ENCODE peak calls at places on chromosomes 4 and X, in five cellular contexts. T is HCT116, X is neural progenitor cell, J is MM.1S, Z is GM23338. R is an unnamed sample.

GRCh38 chrX:110341189-110342035 is 17.2 kb upstream of the RTL9 start:
- DNase-seq in T (peak; percentile 28), X (no peak), J (no peak), Z (no peak), R (no peak)

GRCh38 chr4:20493761-20494353 is 206.4 kb upstream of the PACRGL start:
- DNase-seq in T (no peak), X (no peak), J (no peak), Z (no peak), R (no peak)

GRCh38 chr4:151228196-151229119 is 48.5 kb upstream of the PRSS48 start:
- DNase-seq in T (no peak), X (no peak), J (no peak), Z (no peak), R (no peak)

GRCh38 chr4:38318737-38319455 is 345.1 kb upstream of the KLF3 start:
- DNase-seq in T (peak; percentile 85), X (peak; percentile 94), J (peak; percentile 91), Z (peak; percentile 95), R (peak; percentile 95)

GRCh38 chr4:102404551-102404969 is 59.3 kb upstream of the SLC39A8 start:
- DNase-seq in T (no peak), X (peak; percentile 11), J (no peak), Z (peak; percentile 9), R (no peak)

GRCh38 chr4:38821739-38822138 is 17.1 kb upstream of the TLR1 start:
- DNase-seq in T (no peak), X (no peak), J (no peak), Z (no peak), R (no peak)

GRCh38 chr4:25654031-25654970 is 1.4 kb upstream of the SLC34A2 start:
- DNase-seq in T (no peak), X (peak; percentile 50), J (no peak), Z (peak; percentile 46), R (no peak)

GRCh38 chrX:70445876-70446275 is 1.2 kb downstream of the DLG3 start:
- DNase-seq in T (no peak), X (no peak), J (no peak), Z (no peak), R (no peak)

GRCh38 chr4:98242063-98242462 is 19.1 kb upstream of the RAP1GDS1 start:
- DNase-seq in T (no peak), X (no peak), J (no peak), Z (no peak), R (no peak)

GRCh38 chr4:13860126-13860525 is 232.6 kb upstream of the BOD1L1 start:
- DNase-seq in T (no peak), X (peak; percentile 42), J (no peak), Z (peak; percentile 65), R (no peak)

GRCh38 chr4:89329280-89329679 is 21.7 kb upstream of the GPRIN3 start:
- DNase-seq in T (no peak), X (no peak), J (peak; percentile 75), Z (no peak), R (no peak)

GRCh38 chr4:155509619-155510018 is 132.9 kb upstream of the MAP9 start:
- DNase-seq in T (no peak), X (no peak), J (no peak), Z (no peak), R (no peak)

GRCh38 chr4:183860726-183861125 is 44.4 kb upstream of the STOX2 start:
- DNase-seq in T (no peak), X (peak; percentile 62), J (no peak), Z (no peak), R (no peak)

GRCh38 chr4:130712038-130712437 is 1616.1 kb downstream of the C4orf33 start:
- DNase-seq in T (no peak), X (no peak), J (no peak), Z (no peak), R (no peak)

GRCh38 chrX:7108995-7109634 is 38.4 kb upstream of the STS start:
- DNase-seq in T (no peak), X (peak; percentile 64), J (no peak), Z (no peak), R (no peak)

GRCh38 chrX:109954333-109954732 is 48.6 kb upstream of the TMEM164 start:
- DNase-seq in T (no peak), X (no peak), J (peak; percentile 21), Z (no peak), R (no peak)

GRCh38 chr4:178784491-178784890 is 1342.3 kb upstream of the AGA start:
- DNase-seq in T (no peak), X (no peak), J (no peak), Z (no peak), R (no peak)

GRCh38 chr4:7811536-7812190 is 128.0 kb downstream of the AFAP1 start:
- DNase-seq in T (no peak), X (peak; percentile 61), J (no peak), Z (peak; percentile 46), R (peak; percentile 58)

GRCh38 chr4:79466621-79467020 is 58.6 kb upstream of the GK2 start:
- DNase-seq in T (no peak), X (no peak), J (no peak), Z (no peak), R (no peak)

GRCh38 chr4:168474660-168475320 is 5.5 kb downstream of the DDX60L start:
- DNase-seq in T (no peak), X (no peak), J (no peak), Z (no peak), R (no peak)

GRCh38 chr4:73211968-73212367 is 46.6 kb downstream of the ANKRD17 start:
- DNase-seq in T (no peak), X (no peak), J (no peak), Z (no peak), R (no peak)

GRCh38 chr4:149605601-149606378 is 209.9 kb downstream of the IQCM start:
- DNase-seq in T (no peak), X (no peak), J (no peak), Z (peak; percentile 12), R (no peak)

GRCh38 chr4:121484633-121485032 is 103.8 kb upstream of the QRFPR start:
- DNase-seq in T (peak; percentile 29), X (peak; percentile 67), J (peak; percentile 37), Z (peak; percentile 78), R (peak; percentile 73)

GRCh38 chr4:38449506-38450174 is 214.4 kb upstream of the KLF3 start:
- DNase-seq in T (no peak), X (no peak), J (no peak), Z (peak; percentile 39), R (no peak)

GRCh38 chr4:7909463-7909862 is 30.2 kb downstream of the AFAP1 start:
- DNase-seq in T (no peak), X (no peak), J (no peak), Z (no peak), R (no peak)

GRCh38 chrX:153643431-153644351 is 3.3 kb upstream of the DUSP9 start:
- DNase-seq in T (no peak), X (peak; percentile 61), J (no peak), Z (peak; percentile 22), R (no peak)

GRCh38 chr4:37188100-37188499 is 56.4 kb upstream of the NWD2 start:
- DNase-seq in T (peak; percentile 2), X (peak; percentile 28), J (peak; percentile 13), Z (peak; percentile 78), R (no peak)

GRCh38 chrX:84737471-84737871 is 235.2 kb upstream of the HDX start:
- DNase-seq in T (no peak), X (no peak), J (no peak), Z (peak; percentile 0), R (no peak)

GRCh38 chr4:95248713-95249401 is 299.9 kb downstream of the UNC5C start:
- DNase-seq in T (peak; percentile 1), X (no peak), J (no peak), Z (no peak), R (peak; percentile 30)

GRCh38 chrX:54964766-54965511 is 29.0 kb downstream of the PFKFB1 start:
- DNase-seq in T (no peak), X (no peak), J (no peak), Z (no peak), R (no peak)

GRCh38 chrX:53374222-53374820 is 48.1 kb downstream of the SMC1A start:
- DNase-seq in T (no peak), X (no peak), J (no peak), Z (no peak), R (no peak)

GRCh38 chr4:81826336-81826735 is 354.6 kb upstream of the RASGEF1B start:
- DNase-seq in T (no peak), X (no peak), J (no peak), Z (no peak), R (no peak)

GRCh38 chr4:7909966-7910720 is 29.5 kb downstream of the AFAP1 start:
- DNase-seq in T (no peak), X (peak; percentile 10), J (no peak), Z (no peak), R (no peak)

DNA sequence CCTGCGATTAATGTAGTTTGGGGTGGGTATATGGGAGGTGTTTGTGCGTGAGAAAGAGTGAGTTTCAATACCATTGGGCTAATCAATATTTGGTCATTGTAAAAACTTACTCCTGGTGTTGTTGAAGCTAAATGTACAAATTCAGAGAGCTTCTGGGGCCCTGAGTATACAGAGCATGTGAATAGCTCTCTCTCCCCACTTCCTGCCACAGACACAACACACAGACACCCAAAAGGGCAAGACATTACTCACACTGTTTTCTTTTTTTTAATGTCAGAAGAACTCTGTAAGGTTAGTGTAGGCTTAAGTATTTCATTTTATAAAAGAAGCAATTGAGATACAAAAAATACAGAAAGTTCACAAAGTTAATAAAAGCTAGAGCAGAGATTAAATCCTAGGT is 151.3 kb upstream of the KCNIP4 start:
- DNase-seq in T (no peak), X (no peak), J (no peak), Z (no peak), R (no peak)
- H3K4me1 ChIP-seq in T (no peaks in the 10 kb centered on the region), X (no peaks in the 10 kb centered on the region), J (no peaks in the 10 kb centered on the region), Z (no peaks in the 10 kb centered on the region), R (no peaks in the 10 kb centered on the region)

GRCh38 chr4:11218692-11219091 is 210.0 kb downstream of the HS3ST1 start:
- DNase-seq in T (peak; percentile 24), X (no peak), J (no peak), Z (no peak), R (no peak)
- H3K4me3 ChIP-seq in T (no peak overlapping the region), X (no peak overlapping the region), J (no peak overlapping the region), Z (no peak overlapping the region), R (no peak overlapping the region)

GRCh38 chr4:110196871-110197420 is 1.5 kb downstream of the ELOVL6 start:
- DNase-seq in T (no peak), X (peak; percentile 79), J (peak; percentile 51), Z (peak; percentile 79), R (no peak)
- TF ChIP-seq EZH2phosphoT487 in T (no peak), X (no peak), J (no peak), Z (no peak), R (no peak)

GRCh38 chr4:40581254-40582140 is 48.2 kb downstream of the RBM47 start:
- DNase-seq in T (no peak), X (no peak), J (peak; percentile 72), Z (no peak), R (no peak)

GRCh38 chr4:40583850-40584439 is 45.7 kb downstream of the RBM47 start:
- DNase-seq in T (no peak), X (no peak), J (no peak), Z (no peak), R (no peak)

GRCh38 chr4:40579983-40580382 is 49.7 kb downstream of the RBM47 start:
- DNase-seq in T (no peak), X (no peak), J (no peak), Z (no peak), R (no peak)

GRCh38 chr4:40584517-40585141 is 45.0 kb downstream of the RBM47 start:
- DNase-seq in T (no peak), X (no peak), J (no peak), Z (no peak), R (no peak)

DNA sequence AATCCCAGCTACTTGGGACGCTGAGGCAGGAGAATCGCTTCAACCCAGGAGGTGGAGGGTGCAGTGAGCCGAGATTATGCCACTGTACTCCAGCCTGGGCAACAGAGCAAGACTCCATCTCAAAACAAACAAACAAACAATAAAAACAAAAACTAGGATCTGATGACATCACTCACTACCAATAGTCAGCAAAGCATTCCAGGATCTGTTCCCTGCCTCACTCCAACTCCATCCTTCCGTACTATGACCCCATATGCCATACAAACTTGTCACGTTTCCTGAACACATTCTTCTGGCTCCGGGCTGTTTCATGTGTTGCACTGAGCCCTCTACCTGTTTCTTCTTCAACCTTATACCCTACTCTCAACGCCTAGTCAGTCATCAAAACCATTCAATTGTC is 47.3 kb downstream of the RBM47 start:
- DNase-seq in T (no peak), X (no peak), J (no peak), Z (no peak), R (no peak)
- H3K4me1 ChIP-seq in T (peaks cover 4% of the 10 kb centered on the region), X (peaks cover 14% of the 10 kb centered on the region), J (peaks cover 34% of the 10 kb centered on the region), Z (peaks cover 31% of the 10 kb centered on the region), R (peaks cover 26% of the 10 kb centered on the region)

R was measured in hepatocyte.